ENCODE peak calls at places on chromosomes 1 and 21, in six cellular contexts. O, B, H, N, L and G are unnamed samples.

GRCh38 chr1:151867785-151868403 is 14.4 kb upstream of the THEM5 start:
- DNase-seq in L (no peak), H (no peak), B (no peak), O (peak), N (no peak), G (no peak)

GRCh38 chr1:155729031-155729898 is 40.4 kb downstream of the DAP3 start:
- DNase-seq in B (peak), O (peak), N (no peak), L (no peak), H (peak), G (no peak)

GRCh38 chr1:182385885-182386853 is 5.4 kb downstream of the GLUL start:
- DNase-seq in N (no peak), B (no peak), L (no peak), O (no peak), H (no peak), G (no peak)

GRCh38 chr1:223716302-223716862 is 4.0 kb downstream of the CAPN2 start:
- DNase-seq in B (no peak), L (no peak), H (no peak), O (no peak), N (no peak), G (no peak)

GRCh38 chr1:110258734-110259133 is 48.6 kb downstream of the KCNC4 start:
- DNase-seq in L (no peak), N (no peak), B (no peak), H (no peak), O (no peak), G (no peak)

GRCh38 chr21:21268885-21269284 is 270.7 kb downstream of the NCAM2 start:
- DNase-seq in N (no peak), B (no peak), O (no peak), H (no peak), L (no peak), G (no peak)

GRCh38 chr1:110151175-110151715 is 951 bp downstream of the SLC6A17 start:
- DNase-seq in B (no peak), L (no peak), N (peak), O (no peak), H (no peak), G (no peak)

GRCh38 chr1:7401814-7402547 is 369.1 kb upstream of the VAMP3 start:
- DNase-seq in N (peak), B (no peak), H (no peak), L (no peak), O (peak), G (peak)

GRCh38 chr21:41961753-41962152 is 7.9 kb upstream of the C2CD2 start:
- DNase-seq in N (no peak), O (no peak), B (no peak), H (peak), L (no peak), G (no peak)

GRCh38 chr1:194209920-194210319 is 1023.5 kb upstream of the B3GALT2 start:
- DNase-seq in N (no peak), H (no peak), O (no peak), B (no peak), L (no peak), G (no peak)

GRCh38 chr21:36008505-36008904 is 51.8 kb downstream of the SETD4 start:
- DNase-seq in B (no peak), L (no peak), O (no peak), N (no peak), H (no peak), G (no peak)

GRCh38 chr1:39205102-39205780 is 746 bp downstream of the MACF1 start:
- DNase-seq in O (no peak), L (no peak), N (peak), B (peak), H (peak), G (no peak)

GRCh38 chr1:40802078-40803075 is 18.8 kb downstream of the KCNQ4 start:
- DNase-seq in B (peak), H (peak), L (peak), O (peak), N (peak), G (no peak)

GRCh38 chr1:194227157-194227556 is 1040.7 kb upstream of the B3GALT2 start:
- DNase-seq in O (no peak), B (no peak), N (no peak), L (no peak), H (no peak), G (no peak)

GRCh38 chr1:185565314-185565713 is 168.9 kb upstream of the HMCN1 start:
- DNase-seq in L (no peak), H (no peak), O (peak), B (no peak), N (no peak), G (peak)

GRCh38 chr1:63414691-63415090 is 47.3 kb downstream of the ALG6 start:
- DNase-seq in N (no peak), O (no peak), H (no peak), B (no peak), L (no peak), G (no peak)

GRCh38 chr1:53644496-53644895 is 94.5 kb downstream of the GLIS1 start:
- DNase-seq in B (no peak), L (no peak), O (no peak), N (peak), H (no peak), G (no peak)

GRCh38 chr1:236345728-236346127 is 48.4 kb upstream of the EDARADD start:
- DNase-seq in B (no peak), H (peak), O (peak), N (no peak), L (no peak), G (no peak)

GRCh38 chr1:31576201-31576669 is at the start of gene TINAGL1:
- DNase-seq in O (no peak), B (peak), N (peak), H (no peak), L (no peak), G (no peak)

GRCh38 chr1:165828103-165828558 is 717 bp downstream of the UCK2 start:
- DNase-seq in N (peak), L (no peak), H (peak), O (peak), B (peak), G (no peak)

GRCh38 chr1:33429846-33430750 is 797 bp downstream of the PHC2 start:
- DNase-seq in H (no peak), L (no peak), O (no peak), N (no peak), B (peak), G (no peak)

GRCh38 chr1:51956528-51957509 is 33.7 kb downstream of the RAB3B start:
- DNase-seq in O (no peak), H (no peak), L (no peak), B (no peak), N (no peak), G (peak)

GRCh38 chr1:201714542-201715276 is 114.2 kb upstream of the IPO9 start:
- DNase-seq in O (peak), B (peak), N (peak), L (peak), H (no peak), G (peak)

GRCh38 chr21:25331286-25331685 is 276.0 kb downstream of the MRPL39 start:
- DNase-seq in N (no peak), H (no peak), B (no peak), O (no peak), L (no peak), G (no peak)

GRCh38 chr1:118494998-118495397 is 310.0 kb upstream of the SPAG17 start:
- DNase-seq in N (no peak), O (no peak), H (no peak), B (no peak), L (no peak), G (no peak)

GRCh38 chr1:1098656-1099425 is 17.0 kb downstream of the C1orf159 start:
- DNase-seq in O (no peak), L (no peak), N (peak), H (no peak), B (no peak), G (no peak)

GRCh38 chr21:41948404-41948895 is 5.4 kb downstream of the C2CD2 start:
- DNase-seq in H (no peak), L (no peak), O (no peak), N (no peak), B (no peak), G (no peak)

GRCh38 chr1:159752135-159752580 is 28.6 kb upstream of the DUSP23 start:
- DNase-seq in O (peak), B (peak), H (no peak), L (peak), N (peak), G (peak)

GRCh38 chr1:73839922-73840321 is 358.1 kb downstream of the LRRIQ3 start:
- DNase-seq in N (no peak), O (peak), H (peak), L (no peak), B (peak), G (no peak)

GRCh38 chr1:218546314-218546713 is 201.2 kb downstream of the TGFB2 start:
- DNase-seq in O (peak), N (no peak), H (no peak), L (no peak), B (no peak), G (no peak)

GRCh38 chr1:51515312-51515960 is 3.6 kb downstream of the EPS15 start:
- DNase-seq in L (no peak), O (no peak), B (no peak), N (no peak), H (no peak), G (no peak)

GRCh38 chr1:150164224-150164623 is 14.5 kb downstream of the PLEKHO1 start:
- DNase-seq in H (no peak), L (no peak), N (peak), O (no peak), B (no peak), G (no peak)

GRCh38 chr1:150162582-150162861 is 12.8 kb downstream of the PLEKHO1 start:
- DNase-seq in O (no peak), L (no peak), B (no peak), N (no peak), H (no peak), G (no peak)

GRCh38 chr1:150164769-150165168 is 15.1 kb downstream of the PLEKHO1 start:
- DNase-seq in O (no peak), B (no peak), N (peak), H (no peak), L (no peak), G (no peak)

GRCh38 chr1:150161747-150162581 is 12.2 kb downstream of the PLEKHO1 start:
- DNase-seq in L (no peak), O (peak), H (peak), N (no peak), B (no peak), G (no peak)

GRCh38 chr1:150162862-150163706 is 13.4 kb downstream of the PLEKHO1 start:
- DNase-seq in N (peak), H (peak), O (peak), B (peak), L (peak), G (peak)
- H3K4me3 ChIP-seq in N (peak), H (peak), O (no peak), B (no peak), L (peak), G (peak)

GRCh38 chr1:79069828-79070227 is 63.3 kb upstream of the ADGRL4 start:
- DNase-seq in N (no peak), L (no peak), B (no peak), H (no peak), O (no peak), G (no peak)
- TF ChIP-seq CTCF in N (no peak), L (no peak), B (no peak), H (peak), O (no peak), G (no peak)

GRCh38 chr1:85273397-85273796 is 3.0 kb downstream of the BCL10 start:
- DNase-seq in B (no peak), O (no peak), L (no peak), N (no peak), H (no peak), G (no peak)
- H3K4me3 ChIP-seq in B (no peak), O (no peak), L (no peak), N (no peak), H (no peak), G (no peak)

DNA sequence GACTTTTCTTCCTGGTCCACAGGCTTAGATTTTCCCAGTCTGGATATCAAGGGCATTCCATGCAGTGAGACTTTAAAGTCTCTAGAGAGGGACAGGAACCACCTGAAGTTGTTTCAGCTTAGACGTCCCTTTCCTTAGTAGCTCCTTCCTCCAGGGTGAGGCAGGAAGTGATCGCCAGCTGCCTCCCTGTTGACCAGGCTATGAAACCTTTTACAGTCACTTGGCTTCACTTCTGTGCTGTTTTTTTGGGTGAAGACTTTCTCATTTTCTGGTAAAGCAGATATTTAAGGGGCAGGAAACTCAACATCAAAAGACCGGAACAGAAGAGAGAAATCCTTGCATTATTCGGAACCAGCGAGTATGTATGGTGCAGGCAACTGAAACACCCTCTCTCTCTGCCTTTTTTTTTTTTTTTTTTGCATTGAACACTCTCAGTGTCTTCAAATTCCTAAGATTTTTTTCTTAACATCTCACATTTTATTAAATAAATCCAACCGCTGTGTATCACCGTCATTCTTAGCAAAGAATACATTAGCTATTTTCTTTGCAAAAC is 234.6 kb upstream of the IRF2BP2 start:
- DNase-seq in O (no peak), N (no peak), B (peak), H (peak), L (no peak), G (no peak)
- TF ChIP-seq CTCF in O (no peak), N (no peak), B (no peak), H (no peak), L (no peak), G (no peak)

DNA sequence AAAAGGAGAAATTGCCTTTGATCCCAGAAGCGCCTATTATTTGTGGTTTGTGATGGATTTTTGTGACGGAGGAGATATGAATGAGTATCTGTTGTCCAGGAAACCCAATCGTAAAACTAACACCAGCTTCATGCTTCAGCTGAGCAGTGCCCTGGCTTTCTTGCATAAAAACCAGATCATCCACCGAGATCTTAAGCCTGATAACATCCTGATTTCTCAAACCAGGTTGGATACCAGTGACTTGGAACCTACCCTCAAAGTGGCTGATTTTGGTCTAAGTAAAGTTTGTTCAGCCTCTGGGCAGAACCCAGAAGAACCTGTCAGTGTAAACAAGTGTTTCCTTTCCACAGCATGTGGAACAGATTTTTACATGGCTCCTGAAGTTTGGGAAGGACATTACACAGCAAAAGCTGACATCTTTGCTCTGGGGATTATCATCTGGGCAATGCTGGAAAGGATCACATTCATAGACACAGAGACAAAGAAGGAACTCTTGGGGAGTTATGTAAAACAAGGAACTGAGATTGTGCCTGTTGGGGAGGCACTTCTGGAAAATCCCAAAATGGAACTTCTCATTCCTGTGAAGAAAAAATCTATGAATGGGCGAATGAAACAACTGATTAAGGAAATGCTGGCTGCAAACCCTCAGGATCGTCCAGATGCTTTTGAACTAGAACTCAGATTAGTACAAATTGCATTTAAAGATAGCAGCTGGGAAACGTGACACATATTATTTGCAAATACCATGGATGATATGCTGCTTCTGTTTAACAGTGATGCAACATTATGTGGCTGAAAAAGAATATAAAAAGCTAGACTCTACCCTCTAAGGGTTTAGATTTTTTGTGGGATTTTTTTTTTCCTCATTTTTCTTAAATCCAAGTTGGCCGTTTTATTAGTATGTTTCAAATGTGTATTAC is 10.5 kb downstream of the PDIK1L start:
- DNase-seq in B (no peak), O (no peak), N (no peak), H (no peak), L (no peak), G (no peak)
- H3K4me3 ChIP-seq in B (no peak), O (no peak), N (no peak), H (no peak), L (no peak), G (no peak)